ENCODE peak calls at places on chromosomes 2 and 18, in five cellular contexts. U is lower lobe of right lung; O is OCI-LY7; I is CD4-positive, CD25-positive, alpha-beta regulatory T cell; S is AG04450. M is an unnamed sample.

GRCh38 chr2:201466050-201466660 is 14.6 kb downstream of the STRADB start:
- DNase-seq in U (no peak), I (no peak), S (no peak), O (no peak), M (peak)

GRCh38 chr2:68388772-68389171 is 23.7 kb downstream of the PLEK start:
- DNase-seq in U (no peak), O (no peak), I (no peak), S (no peak), M (no peak)

GRCh38 chr2:73009177-73009839 is 62.2 kb downstream of the SFXN5 start:
- DNase-seq in I (no peak), U (no peak), S (no peak), O (no peak), M (no peak)

GRCh38 chr18:74395630-74396251 is 61.4 kb downstream of the DIPK1C start:
- DNase-seq in S (no peak), O (no peak), I (no peak), U (no peak), M (no peak)

GRCh38 chr18:4106407-4107033 is 348.6 kb downstream of the DLGAP1 start:
- DNase-seq in I (peak), O (peak), U (peak), S (peak), M (no peak)

GRCh38 chr2:56185582-56186046 is 1.8 kb downstream of the CCDC85A start:
- DNase-seq in O (no peak), U (peak), S (no peak), I (no peak), M (no peak)

GRCh38 chr2:74603282-74604000 is 44.7 kb downstream of the M1AP start:
- DNase-seq in S (no peak), U (no peak), I (peak), O (no peak), M (no peak)

GRCh38 chr2:141728886-141729285 is 401.9 kb downstream of the LRP1B start:
- DNase-seq in U (no peak), S (no peak), I (no peak), O (no peak), M (no peak)

GRCh38 chr2:176390276-176390675 is 121.0 kb downstream of the MTX2 start:
- DNase-seq in S (no peak), U (no peak), O (no peak), I (no peak), M (no peak)

GRCh38 chr2:119202610-119203351 is 20.9 kb upstream of the STEAP3 start:
- DNase-seq in O (no peak), S (no peak), U (no peak), I (no peak), M (no peak)

GRCh38 chr2:5433855-5434254 is 258.3 kb upstream of the SOX11 start:
- DNase-seq in O (no peak), S (no peak), U (no peak), I (no peak), M (no peak)

GRCh38 chr2:117631546-117631945 is 182.9 kb upstream of the DDX18 start:
- DNase-seq in S (no peak), U (no peak), I (no peak), O (no peak), M (no peak)

GRCh38 chr2:64086347-64087082 is 57.7 kb downstream of the PELI1 start:
- DNase-seq in U (no peak), O (peak), I (no peak), S (no peak), M (no peak)

GRCh38 chr2:64094663-64095382 is 49.4 kb downstream of the PELI1 start:
- DNase-seq in U (no peak), S (no peak), I (peak), O (no peak), M (no peak)

GRCh38 chr2:64090264-64090663 is 54.0 kb downstream of the PELI1 start:
- DNase-seq in S (no peak), I (no peak), U (no peak), O (peak), M (no peak)

GRCh38 chr2:64093341-64093740 is 50.9 kb downstream of the PELI1 start:
- DNase-seq in I (no peak), S (no peak), O (no peak), U (no peak), M (no peak)

DNA sequence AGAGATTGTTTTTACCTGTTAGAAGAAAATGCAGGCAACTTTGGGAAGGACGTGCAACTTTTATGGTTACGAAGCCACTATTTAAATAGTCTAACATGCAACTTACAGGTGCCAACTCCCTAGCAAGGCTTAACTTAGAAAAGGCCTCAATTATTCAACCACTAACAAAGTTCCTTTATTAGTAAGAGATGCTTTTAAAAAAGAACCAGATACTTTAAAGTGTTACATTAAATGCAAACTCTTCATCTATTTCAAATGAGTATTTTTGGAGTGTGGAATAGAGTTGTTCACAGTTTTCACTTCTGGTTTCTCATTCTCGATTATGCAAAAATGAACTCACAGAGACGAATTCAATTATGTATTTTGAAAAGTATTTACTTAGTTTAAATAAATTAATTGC is 51.7 kb downstream of the PELI1 start:
- DNase-seq in O (peak), U (no peak), S (no peak), I (no peak), M (no peak)
- H3K27ac ChIP-seq in O (peak), U (no peak), S (no peak), I (no peak), M (no peak)

GRCh38 chr18:48019557-48019956 is 89.1 kb upstream of the SMAD2 start:
- DNase-seq in U (no peak), S (no peak), O (no peak), I (no peak), M (no peak)

GRCh38 chr18:48020337-48021250 is 90.1 kb upstream of the SMAD2 start:
- DNase-seq in I (no peak), S (no peak), O (no peak), U (no peak), M (no peak)

GRCh38 chr18:48021273-48021914 is 90.9 kb upstream of the SMAD2 start:
- DNase-seq in O (no peak), U (no peak), I (no peak), S (no peak), M (no peak)

GRCh38 chr18:48018806-48019295 is 88.4 kb upstream of the SMAD2 start:
- DNase-seq in U (no peak), O (no peak), S (no peak), I (no peak), M (no peak)

DNA sequence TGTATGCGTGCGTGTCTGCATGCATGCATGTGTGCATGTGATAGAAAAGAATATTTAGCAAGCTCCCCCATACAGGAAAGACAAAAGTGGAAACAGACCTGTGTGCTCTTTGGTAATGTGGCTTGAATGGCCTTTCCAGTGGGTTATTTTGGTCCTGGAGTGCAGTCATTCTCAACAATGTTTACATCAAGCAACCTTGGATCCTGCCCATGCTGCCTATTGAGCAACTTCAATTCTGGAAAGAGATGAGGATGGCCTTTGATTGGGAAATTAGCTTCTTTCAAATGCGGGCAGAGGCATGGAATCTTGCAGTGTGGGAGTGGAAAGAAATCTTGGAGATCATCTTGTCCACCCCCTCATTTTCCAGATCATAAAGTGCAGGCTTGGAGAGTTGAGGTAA is 87.2 kb upstream of the SMAD2 start:
- DNase-seq in I (no peak), O (no peak), S (no peak), U (no peak), M (no peak)
- H3K27ac ChIP-seq in I (no peak), O (no peak), S (no peak), U (no peak), M (no peak)

GRCh38 chr18:58715540-58715939 is 44.3 kb downstream of the MALT1 start:
- DNase-seq in I (peak), S (no peak), O (peak), U (no peak), M (no peak)
- H3K27ac ChIP-seq in I (peak), S (no peak), O (peak), U (no peak), M (no peak)

GRCh38 chr2:46095821-46096220 is 201.4 kb upstream of the EPAS1 start:
- DNase-seq in S (no peak), U (no peak), O (no peak), I (no peak), M (no peak)

GRCh38 chr2:46101557-46102220 is 195.5 kb upstream of the EPAS1 start:
- DNase-seq in I (no peak), U (no peak), O (no peak), S (no peak), M (no peak)

GRCh38 chr2:46097714-46098480 is 199.3 kb upstream of the EPAS1 start:
- DNase-seq in I (no peak), O (no peak), U (no peak), S (peak), M (peak)

GRCh38 chr2:46096272-46096671 is 200.9 kb upstream of the EPAS1 start:
- DNase-seq in S (no peak), U (no peak), O (no peak), I (no peak), M (no peak)

DNA sequence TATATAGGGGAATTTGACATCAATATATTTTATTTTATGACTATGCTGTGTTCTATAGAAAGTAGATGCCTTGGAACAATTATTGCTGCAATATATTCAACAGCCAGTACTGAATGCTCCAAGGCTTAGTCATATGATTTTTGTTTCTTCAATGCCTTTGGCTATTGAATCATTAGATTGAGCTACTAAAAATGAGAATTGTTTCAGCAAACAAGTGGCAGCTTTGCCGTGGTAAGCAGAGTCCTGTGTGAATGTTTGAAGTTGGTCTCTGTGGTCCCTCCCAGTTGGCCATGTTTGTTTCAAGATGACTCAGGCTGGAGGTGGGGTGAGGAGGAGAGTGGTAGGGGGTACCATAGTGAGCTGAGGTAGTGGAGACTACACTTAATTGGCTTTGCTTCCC is 198.6 kb upstream of the EPAS1 start:
- DNase-seq in U (no peak), S (peak), I (peak), O (no peak), M (peak)
- H3K27ac ChIP-seq in U (peak), S (peak), I (no peak), O (no peak), M (peak)

GRCh38 chr2:127118038-127118437 is 11.1 kb upstream of the BIN1 start:
- DNase-seq in O (no peak), S (no peak), U (no peak), I (no peak), M (no peak)
- H3K27ac ChIP-seq in O (no peak), S (no peak), U (no peak), I (no peak), M (no peak)

DNA sequence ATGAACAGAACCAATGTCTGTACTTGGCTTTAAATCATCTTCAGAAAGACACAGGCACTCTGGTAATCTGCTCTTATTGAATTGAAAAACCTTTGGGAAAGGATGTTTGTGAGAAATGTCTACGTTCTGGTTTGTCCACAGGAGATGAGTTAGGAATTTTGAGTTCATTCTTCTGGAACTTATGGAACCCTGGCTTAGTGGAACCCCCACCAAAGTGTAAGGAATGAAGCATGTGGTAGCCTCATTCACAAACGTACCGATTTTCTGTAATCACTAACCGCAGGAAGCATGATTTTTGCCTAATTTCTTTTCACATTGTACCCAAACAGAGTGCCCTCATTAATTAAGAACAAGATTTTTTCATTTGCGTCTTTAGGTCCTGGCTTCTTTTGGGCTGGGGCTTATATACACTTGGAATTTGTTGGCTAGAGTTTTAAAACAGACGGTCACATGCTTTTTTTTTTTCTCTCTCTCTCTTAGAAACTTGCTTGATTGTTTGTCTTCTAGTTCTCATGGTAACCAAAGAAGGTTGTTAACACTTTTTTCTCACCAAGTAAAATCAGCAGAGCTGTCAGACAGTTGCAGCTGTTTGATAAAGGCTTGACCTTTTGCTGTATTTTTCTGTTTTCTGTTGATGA is 314.1 kb upstream of the THUMPD2 start:
- DNase-seq in U (no peak), I (no peak), S (no peak), O (no peak), M (no peak)
- H3K27ac ChIP-seq in U (no peak), I (no peak), S (no peak), O (no peak), M (no peak)

DNA sequence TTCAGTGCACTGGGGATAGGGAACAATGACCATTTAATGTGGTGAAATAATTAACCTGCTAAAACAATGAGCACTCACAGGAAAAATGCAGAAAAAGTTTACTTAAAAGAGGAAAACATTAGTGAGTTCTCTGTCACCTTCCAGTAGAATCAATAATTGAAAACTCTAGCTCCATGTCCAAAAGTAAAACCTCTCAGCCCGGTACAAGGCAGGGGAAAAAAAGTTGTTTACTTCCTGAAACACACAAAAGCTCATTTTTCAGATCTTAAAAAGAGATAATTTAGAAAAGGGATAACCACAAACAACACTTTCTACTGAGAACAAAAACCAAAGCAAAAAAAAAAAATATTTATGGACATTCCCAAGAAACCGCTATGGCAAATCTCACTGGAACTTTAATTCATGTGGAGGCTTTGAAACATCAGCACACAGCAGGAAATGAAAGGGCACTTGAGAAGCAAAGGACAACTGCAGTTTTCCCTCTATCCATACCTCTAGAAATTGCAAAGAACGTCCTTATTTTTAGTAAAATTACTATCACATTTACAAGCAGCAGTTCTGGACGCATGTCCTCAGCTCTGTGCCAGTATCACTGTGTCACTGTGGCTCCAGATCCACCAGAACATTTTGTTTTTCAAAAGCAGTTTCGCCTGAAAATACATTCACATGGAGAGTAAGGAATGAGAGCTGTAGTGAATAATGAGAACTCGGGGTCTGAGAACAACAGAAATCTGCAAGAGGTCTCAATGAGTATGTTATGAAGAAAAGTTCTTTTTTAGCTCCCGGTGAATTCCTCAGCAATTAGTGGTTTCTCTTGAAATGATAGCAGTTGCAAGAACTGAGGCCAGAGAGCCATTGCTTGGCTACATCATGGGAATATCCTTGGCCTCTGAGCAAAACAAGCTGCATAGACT is 44.7 kb upstream of the DNAH7 start:
- DNase-seq in U (no peak), I (no peak), O (no peak), S (peak), M (no peak)
- H3K27ac ChIP-seq in U (peak), I (no peak), O (no peak), S (peak), M (no peak)

DNA sequence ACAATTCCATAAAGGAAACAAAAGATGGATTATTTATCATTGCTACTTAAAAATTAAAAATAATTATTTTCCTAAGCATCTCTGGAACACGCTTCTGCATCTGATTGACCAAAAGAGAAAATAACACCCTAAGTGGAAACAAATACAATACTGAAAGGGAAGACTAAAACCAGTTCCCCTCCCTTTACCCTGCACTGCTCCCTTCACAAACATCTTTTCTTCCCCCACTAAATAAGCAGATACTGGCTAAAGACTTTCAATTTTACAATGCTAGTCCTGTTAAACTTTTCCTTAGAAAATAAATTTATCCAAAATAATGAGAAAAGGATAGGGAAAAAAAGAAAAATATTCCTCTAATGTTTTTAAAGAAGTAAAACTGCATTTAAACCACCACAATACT is 4.3 kb downstream of the NCKAP1 start:
- DNase-seq in O (no peak), S (no peak), U (no peak), I (no peak), M (no peak)
- H3K27ac ChIP-seq in O (no peak), S (no peak), U (no peak), I (no peak), M (no peak)

M was measured in epithelial cell of prostate.